ENCODE peak calls at places on chromosomes 13 and 19, in four cellular contexts. One of them, this sample, is unnamed.

GRCh38 chr13:109778102-109778542 is 8.3 kb downstream of the IRS2 start:
- DNase-seq in ovary: no peak
- DNase-seq in fibroblast of lung: peak
- DNase-seq in retinal pigment epithelial cell: no peak
- DNase-seq in this sample: peak

GRCh38 chr19:31974941-31975340 is 370.5 kb upstream of the ZNF507 start:
- DNase-seq in fibroblast of lung: no peak
- DNase-seq in retinal pigment epithelial cell: no peak
- DNase-seq in ovary: no peak
- DNase-seq in this sample: no peak

GRCh38 chr13:32284927-32285632 is 30.1 kb downstream of the ZAR1L start:
- DNase-seq in ovary: no peak
- DNase-seq in retinal pigment epithelial cell: peak
- DNase-seq in fibroblast of lung: peak
- DNase-seq in this sample: peak

GRCh38 chr13:112813552-112813951 is 123.7 kb downstream of the ATP11A start:
- DNase-seq in retinal pigment epithelial cell: no peak
- DNase-seq in ovary: no peak
- DNase-seq in fibroblast of lung: no peak
- DNase-seq in this sample: no peak

GRCh38 chr19:57245959-57246358 is 5.5 kb downstream of the ZNF805 start:
- DNase-seq in ovary: no peak
- DNase-seq in fibroblast of lung: no peak
- DNase-seq in retinal pigment epithelial cell: no peak
- DNase-seq in this sample: no peak

GRCh38 chr19:12137541-12137940 is 2.6 kb downstream of the ZNF20 start:
- DNase-seq in fibroblast of lung: no peak
- DNase-seq in ovary: no peak
- DNase-seq in retinal pigment epithelial cell: no peak
- DNase-seq in this sample: no peak

GRCh38 chr13:44816701-44817684 is 172.3 kb downstream of the NUFIP1 start:
- DNase-seq in fibroblast of lung: peak
- DNase-seq in ovary: no peak
- DNase-seq in retinal pigment epithelial cell: peak
- DNase-seq in this sample: no peak

GRCh38 chr19:46963093-46963734 is 56.4 kb upstream of the NPAS1 start:
- DNase-seq in fibroblast of lung: peak
- DNase-seq in retinal pigment epithelial cell: no peak
- DNase-seq in ovary: no peak
- DNase-seq in this sample: no peak

GRCh38 chr19:35615036-35615435 is 2.5 kb downstream of the HAUS5 start:
- DNase-seq in retinal pigment epithelial cell: no peak
- DNase-seq in ovary: no peak
- DNase-seq in fibroblast of lung: no peak
- DNase-seq in this sample: no peak

GRCh38 chr13:92954746-92955145 is 271.9 kb upstream of the GPC6 start:
- DNase-seq in fibroblast of lung: no peak
- DNase-seq in ovary: no peak
- DNase-seq in retinal pigment epithelial cell: no peak
- DNase-seq in this sample: no peak

GRCh38 chr13:98706446-98707110 is 45.9 kb downstream of the SLC15A1 start:
- DNase-seq in retinal pigment epithelial cell: no peak
- DNase-seq in fibroblast of lung: peak
- DNase-seq in ovary: no peak
- DNase-seq in this sample: peak

GRCh38 chr13:64591981-64592380 is 2638.2 kb downstream of the PCDH9 start:
- DNase-seq in retinal pigment epithelial cell: peak
- DNase-seq in fibroblast of lung: peak
- DNase-seq in ovary: no peak
- DNase-seq in this sample: peak

GRCh38 chr13:48675247-48675646 is 21.5 kb downstream of the CYSLTR2 start:
- DNase-seq in retinal pigment epithelial cell: no peak
- DNase-seq in ovary: no peak
- DNase-seq in fibroblast of lung: no peak
- DNase-seq in this sample: no peak

GRCh38 chr19:12899891-12900518 is 9.0 kb downstream of the GCDH start:
- DNase-seq in retinal pigment epithelial cell: no peak
- DNase-seq in ovary: no peak
- DNase-seq in fibroblast of lung: no peak
- DNase-seq in this sample: no peak

GRCh38 chr13:102017248-102017647 is 384.6 kb downstream of the FGF14 start:
- DNase-seq in ovary: no peak
- DNase-seq in retinal pigment epithelial cell: no peak
- DNase-seq in fibroblast of lung: no peak
- DNase-seq in this sample: no peak

DNA sequence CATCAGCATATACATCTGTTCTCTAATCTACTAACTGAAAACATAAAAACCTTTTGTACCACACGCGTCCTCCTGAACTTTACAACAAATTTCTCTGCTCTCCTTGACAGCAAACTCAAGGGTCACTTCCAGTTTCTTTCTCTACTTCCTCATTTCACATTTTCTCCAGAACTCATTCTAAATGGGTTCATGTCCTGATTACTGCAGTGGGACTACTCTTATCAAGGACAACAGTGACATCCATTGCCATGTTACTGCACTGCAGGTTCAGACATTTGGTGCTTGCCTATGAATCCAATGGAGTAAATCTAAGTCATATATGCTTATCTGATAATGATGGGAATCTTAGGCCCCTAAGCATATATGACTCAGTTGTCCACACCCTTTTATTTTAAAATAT is 35.3 kb downstream of the FPR3 start:
- DNase-seq in ovary: no peak
- DNase-seq in retinal pigment epithelial cell: no peak
- DNase-seq in fibroblast of lung: no peak
- DNase-seq in this sample: no peak
- TF ChIP-seq CTCF in ovary: no peak
- TF ChIP-seq CTCF in retinal pigment epithelial cell: no peak
- TF ChIP-seq CTCF in fibroblast of lung: no peak
- TF ChIP-seq CTCF in this sample: no peak

DNA sequence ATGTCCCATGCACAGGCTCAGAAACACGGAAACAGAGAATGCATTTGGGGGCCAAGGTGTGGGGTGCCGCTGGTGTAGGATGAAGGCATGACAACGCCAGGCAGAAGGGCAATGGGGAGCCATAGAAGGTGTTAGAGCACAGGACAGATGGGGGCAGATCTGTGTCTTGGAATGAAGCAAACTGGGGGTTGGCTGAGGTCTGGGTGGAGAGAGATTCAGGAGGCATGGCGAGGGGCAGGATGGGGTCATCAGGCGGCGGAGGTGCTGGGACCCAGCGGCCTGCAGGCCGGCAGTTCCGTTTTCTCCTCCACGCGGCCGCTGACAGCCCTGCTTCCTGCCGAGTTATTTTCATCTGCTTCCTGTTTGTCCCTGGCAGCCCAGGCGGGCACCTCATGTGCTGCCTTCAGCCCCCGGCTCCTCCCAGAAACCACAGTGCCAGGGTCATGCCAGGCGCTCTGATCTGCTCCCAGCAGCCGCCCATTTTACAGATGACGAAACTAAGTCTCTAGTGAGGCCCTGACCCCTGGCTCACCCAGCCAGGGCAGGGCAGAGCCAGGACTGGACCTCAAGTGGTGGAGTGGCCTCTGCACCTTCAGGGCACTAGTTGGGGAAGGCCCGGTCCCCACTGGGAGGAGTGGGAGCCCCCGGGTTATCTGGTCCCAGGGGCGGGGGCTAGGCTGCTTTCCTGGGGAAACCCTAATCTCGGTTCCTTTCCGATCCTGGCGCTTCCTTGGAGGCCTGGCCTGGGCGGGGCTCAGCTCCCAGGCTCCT is 2.2 kb downstream of the ARHGAP45 start:
- DNase-seq in fibroblast of lung: no peak
- DNase-seq in retinal pigment epithelial cell: no peak
- DNase-seq in ovary: no peak
- DNase-seq in this sample: no peak
- H3K4me3 ChIP-seq in fibroblast of lung: no peak
- H3K4me3 ChIP-seq in retinal pigment epithelial cell: no peak
- H3K4me3 ChIP-seq in ovary: no peak
- H3K4me3 ChIP-seq in this sample: no peak

GRCh38 chr13:88978607-88979006 is 1307.4 kb downstream of the SLITRK5 start:
- DNase-seq in ovary: no peak
- DNase-seq in retinal pigment epithelial cell: no peak
- DNase-seq in fibroblast of lung: no peak
- DNase-seq in this sample: no peak

DNA sequence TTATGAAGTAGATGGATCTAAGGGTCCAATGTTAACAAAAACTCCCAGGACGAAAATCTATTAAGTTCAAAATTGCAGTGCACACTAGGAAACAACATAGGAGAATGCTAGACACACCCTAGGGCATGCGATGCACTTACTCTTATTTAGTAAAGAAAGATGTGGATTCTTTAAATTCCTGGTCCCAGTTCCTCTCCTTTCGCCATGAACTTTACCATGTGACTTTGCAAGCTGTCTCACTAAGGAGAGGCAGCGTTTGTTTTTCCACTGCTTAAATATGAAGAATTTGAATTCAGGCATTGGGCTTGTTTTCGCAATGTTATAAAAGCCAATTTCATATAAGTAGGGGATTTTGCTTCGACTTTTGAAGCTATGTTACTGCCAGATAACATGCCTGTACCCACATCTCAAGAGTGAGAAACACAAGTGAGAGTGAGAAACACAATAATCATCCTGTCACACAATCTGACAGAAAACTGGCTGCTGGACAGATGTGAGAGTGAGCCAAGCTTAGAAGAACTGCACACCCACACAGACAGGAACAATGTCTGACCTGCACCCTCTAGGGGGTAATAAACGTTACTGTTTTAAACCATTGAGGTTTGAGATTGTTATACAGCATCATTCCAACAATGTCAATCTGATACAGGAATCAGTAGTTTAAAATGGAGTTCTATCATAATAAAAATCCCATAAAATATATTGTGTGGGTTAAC is 1308.5 kb downstream of the SLITRK5 start:
- DNase-seq in ovary: no peak
- DNase-seq in retinal pigment epithelial cell: peak
- DNase-seq in fibroblast of lung: peak
- DNase-seq in this sample: no peak
- TF ChIP-seq CTCF in ovary: no peak
- TF ChIP-seq CTCF in retinal pigment epithelial cell: peak
- TF ChIP-seq CTCF in fibroblast of lung: peak
- TF ChIP-seq CTCF in this sample: no peak

DNA sequence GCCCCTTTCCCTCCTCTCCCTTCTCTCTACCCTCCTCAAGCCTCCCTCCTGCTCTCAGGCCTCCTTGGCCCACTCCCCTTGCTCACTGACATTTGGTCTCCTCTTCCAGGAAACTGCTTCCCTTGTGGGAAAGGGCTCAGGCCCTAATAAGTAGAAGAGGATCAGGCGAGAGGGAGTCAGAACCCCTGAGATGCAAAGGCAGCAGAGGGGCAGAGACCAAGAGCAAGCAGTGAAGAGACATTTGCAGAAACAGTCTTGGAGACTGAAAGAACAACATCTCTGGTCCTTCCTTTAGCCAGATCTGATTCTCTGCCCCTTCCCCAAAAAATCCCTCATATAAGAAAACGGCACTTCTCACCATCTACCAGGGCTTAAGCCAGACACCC is 1.9 kb upstream of the PLEKHG2 start:
- DNase-seq in ovary: no peak
- DNase-seq in retinal pigment epithelial cell: no peak
- DNase-seq in fibroblast of lung: no peak
- DNase-seq in this sample: no peak
- H3K4me3 ChIP-seq in ovary: peak
- H3K4me3 ChIP-seq in retinal pigment epithelial cell: no peak
- H3K4me3 ChIP-seq in fibroblast of lung: peak
- H3K4me3 ChIP-seq in this sample: no peak

GRCh38 chr13:96119921-96120320 is 30.0 kb downstream of the HS6ST3 start:
- DNase-seq in ovary: no peak
- DNase-seq in retinal pigment epithelial cell: no peak
- DNase-seq in fibroblast of lung: no peak
- DNase-seq in this sample: no peak
- TF ChIP-seq CTCF in ovary: no peak
- TF ChIP-seq CTCF in retinal pigment epithelial cell: no peak
- TF ChIP-seq CTCF in fibroblast of lung: no peak
- TF ChIP-seq CTCF in this sample: no peak

DNA sequence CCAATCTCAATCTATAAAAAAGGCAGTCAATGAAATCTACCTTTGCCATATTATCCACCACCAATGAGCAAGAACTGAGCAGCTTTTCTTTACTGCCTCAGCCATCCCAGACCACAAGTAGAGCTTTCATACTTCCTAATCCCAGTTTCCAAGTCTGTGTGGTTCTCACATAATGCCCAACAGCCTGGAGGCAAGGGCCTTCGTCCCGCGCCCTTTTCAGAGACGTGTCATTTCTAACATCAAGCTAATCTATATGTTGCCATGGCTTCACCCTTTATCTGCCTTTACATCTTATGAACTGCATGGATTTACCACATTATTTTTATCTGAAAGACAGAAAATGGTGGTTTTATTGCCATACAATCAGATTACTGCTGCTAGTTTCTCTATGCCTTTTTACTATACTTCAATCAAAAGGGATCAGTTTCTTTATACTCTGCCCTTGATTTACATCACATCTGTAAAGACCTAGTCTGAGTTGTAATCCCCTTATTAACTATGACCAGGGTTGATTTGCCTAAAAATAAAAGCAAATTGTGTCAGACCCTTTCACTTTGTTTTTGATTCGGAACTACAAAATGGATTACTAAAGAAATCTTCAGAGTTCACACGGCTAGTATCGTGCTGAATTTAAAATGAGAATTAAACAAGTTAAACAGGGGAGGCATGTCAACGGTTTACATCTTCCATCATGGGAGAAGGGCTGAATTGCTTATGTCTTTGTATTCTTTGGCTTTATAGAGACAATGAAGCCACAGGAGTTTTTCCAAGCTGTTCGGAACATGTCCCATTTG is 5.8 kb downstream of the EFNB2 start:
- DNase-seq in retinal pigment epithelial cell: no peak
- DNase-seq in fibroblast of lung: no peak
- DNase-seq in ovary: no peak
- DNase-seq in this sample: no peak
- H3K4me3 ChIP-seq in retinal pigment epithelial cell: no peak
- H3K4me3 ChIP-seq in fibroblast of lung: no peak
- H3K4me3 ChIP-seq in ovary: no peak
- H3K4me3 ChIP-seq in this sample: no peak

This sample was measured in kidney epithelial cell.